ENCODE peak calls at places on chromosome 18, in four cellular contexts. D is left cardiac atrium; U is GM13976; O is stimulated activated CD8-positive, alpha-beta memory T cell treated with anti-CD3 and anti-CD28 coated beads, Interleukin-7, amount 100 ng/mL, for 24 hours. C is an unnamed sample.

GRCh38 chr18:26710460-26711096 is 154.9 kb downstream of the AQP4 start:
- DNase-seq in U (peak), O (no peak), D (no peak), C (no peak)

GRCh38 chr18:78073275-78073674 is 823.6 kb downstream of the GALR1 start:
- DNase-seq in O (no peak), D (no peak), U (no peak), C (no peak)

GRCh38 chr18:44036500-44036899 is 644.2 kb upstream of the SETBP1 start:
- DNase-seq in U (no peak), O (no peak), D (peak), C (no peak)

GRCh38 chr18:59460060-59460395 is 101.0 kb upstream of the LMAN1 start:
- DNase-seq in D (no peak), O (no peak), U (no peak), C (no peak)

GRCh38 chr18:59918320-59918755 is 18.5 kb downstream of the PMAIP1 start:
- DNase-seq in U (no peak), D (peak), O (no peak), C (no peak)

GRCh38 chr18:47334966-47335365 is 83.5 kb upstream of the SKOR2 start:
- DNase-seq in U (no peak), O (no peak), D (no peak), C (no peak)

GRCh38 chr18:8536226-8536625 is 73.0 kb upstream of the RAB12 start:
- DNase-seq in U (no peak), O (no peak), D (no peak), C (no peak)

GRCh38 chr18:32373995-32374394 is 96.7 kb downstream of the GAREM1 start:
- DNase-seq in O (no peak), D (no peak), U (no peak), C (peak)

GRCh38 chr18:37534627-37535026 is 31.0 kb downstream of the CELF4 start:
- DNase-seq in U (no peak), D (no peak), O (no peak), C (no peak)

GRCh38 chr18:39453882-39454281 is 1888.3 kb upstream of the CELF4 start:
- DNase-seq in O (no peak), U (no peak), D (peak), C (no peak)

GRCh38 chr18:34626404-34627137 is 83.5 kb upstream of the DTNA start:
- DNase-seq in D (no peak), U (no peak), O (no peak), C (no peak)

GRCh38 chr18:8858888-8859511 is 153.6 kb downstream of the MTCL1 start:
- DNase-seq in U (no peak), D (no peak), O (no peak), C (no peak)

GRCh38 chr18:59719533-59720325 is 22.5 kb upstream of the CCBE1 start:
- DNase-seq in U (no peak), O (no peak), D (no peak), C (no peak)

GRCh38 chr18:34976899-34977786 is 64.1 kb upstream of the MAPRE2 start:
- DNase-seq in U (peak), O (peak), D (peak), C (peak)

C was measured in NCI-H524 treated with DMSO at 0.1 percent for 48 hours.